ENCODE peak calls at places on chromosome X, in nine cellular contexts. One of them, this sample, is unnamed.

GRCh38 chrX:13376857-13377441 is 57.1 kb upstream of the ATXN3L start:
- DNase-seq in neural crest cell: no peak
- DNase-seq in iris pigment epithelial cell: peak; percentile 93
- DNase-seq in left lung: no peak
- DNase-seq in pons: no peak
- DNase-seq in AG10803: peak; percentile 99
- DNase-seq in activated naive CD4-positive, alpha-beta T cell treated with anti-CD3 and anti-CD28 coated beads for 36 hours: peak; percentile 24
- DNase-seq in tibial nerve: no peak
- DNase-seq in GM20000: peak; percentile 20
- DNase-seq in this sample: no peak

GRCh38 chrX:120310861-120311631 is at the start of gene TMEM255A:
- DNase-seq in neural crest cell: no peak
- DNase-seq in iris pigment epithelial cell: no peak
- DNase-seq in left lung: peak; percentile 48
- DNase-seq in pons: peak; percentile 26
- DNase-seq in AG10803: no peak
- DNase-seq in activated naive CD4-positive, alpha-beta T cell treated with anti-CD3 and anti-CD28 coated beads for 36 hours: peak; percentile 13
- DNase-seq in tibial nerve: no peak
- DNase-seq in GM20000: no peak
- DNase-seq in this sample: no peak

GRCh38 chrX:11010476-11010875 is 100.7 kb upstream of the HCCS start:
- DNase-seq in neural crest cell: no peak
- DNase-seq in iris pigment epithelial cell: peak; percentile 15
- DNase-seq in left lung: no peak
- DNase-seq in pons: no peak
- DNase-seq in AG10803: no peak
- DNase-seq in activated naive CD4-positive, alpha-beta T cell treated with anti-CD3 and anti-CD28 coated beads for 36 hours: no peak
- DNase-seq in tibial nerve: no peak
- DNase-seq in GM20000: no peak
- DNase-seq in this sample: no peak

GRCh38 chrX:11341274-11342256 is 48.4 kb downstream of the AMELX start:
- DNase-seq in neural crest cell: no peak
- DNase-seq in iris pigment epithelial cell: peak; percentile 88
- DNase-seq in left lung: no peak
- DNase-seq in pons: peak; percentile 29
- DNase-seq in AG10803: peak; percentile 71
- DNase-seq in activated naive CD4-positive, alpha-beta T cell treated with anti-CD3 and anti-CD28 coated beads for 36 hours: no peak
- DNase-seq in tibial nerve: peak; percentile 19
- DNase-seq in GM20000: peak; percentile 2
- DNase-seq in this sample: peak; percentile 86

GRCh38 chrX:68534696-68535095 is 35.8 kb downstream of the YIPF6 start:
- DNase-seq in neural crest cell: no peak
- DNase-seq in iris pigment epithelial cell: peak; percentile 3
- DNase-seq in left lung: no peak
- DNase-seq in pons: no peak
- DNase-seq in AG10803: peak; percentile 14
- DNase-seq in activated naive CD4-positive, alpha-beta T cell treated with anti-CD3 and anti-CD28 coated beads for 36 hours: no peak
- DNase-seq in tibial nerve: no peak
- DNase-seq in GM20000: no peak
- DNase-seq in this sample: no peak

GRCh38 chrX:130173190-130173895 is 1.6 kb downstream of the RAB33A start:
- DNase-seq in neural crest cell: no peak
- DNase-seq in iris pigment epithelial cell: peak; percentile 82
- DNase-seq in left lung: no peak
- DNase-seq in pons: peak; percentile 80
- DNase-seq in AG10803: peak; percentile 87
- DNase-seq in activated naive CD4-positive, alpha-beta T cell treated with anti-CD3 and anti-CD28 coated beads for 36 hours: peak; percentile 68
- DNase-seq in tibial nerve: no peak
- DNase-seq in GM20000: peak; percentile 74
- DNase-seq in this sample: peak; percentile 89

GRCh38 chrX:21354725-21355124 is 19.5 kb upstream of the CNKSR2 start:
- DNase-seq in neural crest cell: no peak
- DNase-seq in iris pigment epithelial cell: no peak
- DNase-seq in left lung: no peak
- DNase-seq in pons: no peak
- DNase-seq in AG10803: no peak
- DNase-seq in activated naive CD4-positive, alpha-beta T cell treated with anti-CD3 and anti-CD28 coated beads for 36 hours: no peak
- DNase-seq in tibial nerve: no peak
- DNase-seq in GM20000: no peak
- DNase-seq in this sample: no peak

GRCh38 chrX:115058276-115058675 is 40.9 kb upstream of the IL13RA2 start:
- DNase-seq in neural crest cell: no peak
- DNase-seq in iris pigment epithelial cell: peak; percentile 89
- DNase-seq in left lung: no peak
- DNase-seq in pons: peak; percentile 1
- DNase-seq in AG10803: peak; percentile 95
- DNase-seq in activated naive CD4-positive, alpha-beta T cell treated with anti-CD3 and anti-CD28 coated beads for 36 hours: no peak
- DNase-seq in tibial nerve: no peak
- DNase-seq in GM20000: no peak
- DNase-seq in this sample: no peak

GRCh38 chrX:153774576-153775292 is 6.1 kb upstream of the SRPK3 start:
- DNase-seq in neural crest cell: no peak
- DNase-seq in iris pigment epithelial cell: no peak
- DNase-seq in left lung: peak; percentile 27
- DNase-seq in pons: no peak
- DNase-seq in AG10803: no peak
- DNase-seq in activated naive CD4-positive, alpha-beta T cell treated with anti-CD3 and anti-CD28 coated beads for 36 hours: no peak
- DNase-seq in tibial nerve: no peak
- DNase-seq in GM20000: no peak
- DNase-seq in this sample: no peak

GRCh38 chrX:149877636-149878035 is 3.3 kb upstream of the MAGEA8 start:
- DNase-seq in neural crest cell: no peak
- DNase-seq in iris pigment epithelial cell: peak; percentile 10
- DNase-seq in left lung: no peak
- DNase-seq in pons: no peak
- DNase-seq in AG10803: no peak
- DNase-seq in activated naive CD4-positive, alpha-beta T cell treated with anti-CD3 and anti-CD28 coated beads for 36 hours: no peak
- DNase-seq in tibial nerve: no peak
- DNase-seq in GM20000: no peak
- DNase-seq in this sample: no peak

GRCh38 chrX:37986893-37987292 is 19.5 kb upstream of the SYTL5 start:
- DNase-seq in neural crest cell: no peak
- DNase-seq in iris pigment epithelial cell: peak; percentile 63
- DNase-seq in left lung: no peak
- DNase-seq in pons: no peak
- DNase-seq in AG10803: peak; percentile 40
- DNase-seq in activated naive CD4-positive, alpha-beta T cell treated with anti-CD3 and anti-CD28 coated beads for 36 hours: no peak
- DNase-seq in tibial nerve: no peak
- DNase-seq in GM20000: no peak
- DNase-seq in this sample: no peak

GRCh38 chrX:1378306-1378758 is 13.6 kb downstream of the SLC25A6 start:
- DNase-seq in neural crest cell: no peak
- DNase-seq in iris pigment epithelial cell: no peak
- DNase-seq in left lung: peak; percentile 77
- DNase-seq in pons: no peak
- DNase-seq in AG10803: no peak
- DNase-seq in activated naive CD4-positive, alpha-beta T cell treated with anti-CD3 and anti-CD28 coated beads for 36 hours: no peak
- DNase-seq in tibial nerve: no peak
- DNase-seq in GM20000: no peak
- DNase-seq in this sample: peak; percentile 7

GRCh38 chrX:119726900-119727555 is 31.4 kb upstream of the SOWAHD start:
- DNase-seq in neural crest cell: no peak
- DNase-seq in iris pigment epithelial cell: peak; percentile 20
- DNase-seq in left lung: no peak
- DNase-seq in pons: no peak
- DNase-seq in AG10803: peak; percentile 22
- DNase-seq in activated naive CD4-positive, alpha-beta T cell treated with anti-CD3 and anti-CD28 coated beads for 36 hours: peak; percentile 6
- DNase-seq in tibial nerve: no peak
- DNase-seq in GM20000: no peak
- DNase-seq in this sample: no peak

GRCh38 chrX:56928546-56928945 is 66.8 kb downstream of the SPIN3 start:
- DNase-seq in neural crest cell: no peak
- DNase-seq in iris pigment epithelial cell: no peak
- DNase-seq in left lung: no peak
- DNase-seq in pons: no peak
- DNase-seq in AG10803: peak; percentile 59
- DNase-seq in activated naive CD4-positive, alpha-beta T cell treated with anti-CD3 and anti-CD28 coated beads for 36 hours: no peak
- DNase-seq in tibial nerve: no peak
- DNase-seq in GM20000: no peak
- DNase-seq in this sample: no peak

GRCh38 chrX:115054876-115055275 is 37.5 kb upstream of the IL13RA2 start:
- DNase-seq in neural crest cell: no peak
- DNase-seq in iris pigment epithelial cell: peak; percentile 8
- DNase-seq in left lung: no peak
- DNase-seq in pons: no peak
- DNase-seq in AG10803: no peak
- DNase-seq in activated naive CD4-positive, alpha-beta T cell treated with anti-CD3 and anti-CD28 coated beads for 36 hours: no peak
- DNase-seq in tibial nerve: no peak
- DNase-seq in GM20000: no peak
- DNase-seq in this sample: no peak

GRCh38 chrX:38110231-38110630 is 103.9 kb downstream of the SYTL5 start:
- DNase-seq in neural crest cell: no peak
- DNase-seq in iris pigment epithelial cell: peak; percentile 18
- DNase-seq in left lung: no peak
- DNase-seq in pons: no peak
- DNase-seq in AG10803: no peak
- DNase-seq in activated naive CD4-positive, alpha-beta T cell treated with anti-CD3 and anti-CD28 coated beads for 36 hours: no peak
- DNase-seq in tibial nerve: no peak
- DNase-seq in GM20000: no peak
- DNase-seq in this sample: no peak

GRCh38 chrX:42704454-42704853 is 73.5 kb downstream of the PPP1R2C start:
- DNase-seq in neural crest cell: no peak
- DNase-seq in iris pigment epithelial cell: peak; percentile 3
- DNase-seq in left lung: no peak
- DNase-seq in pons: no peak
- DNase-seq in AG10803: peak; percentile 3
- DNase-seq in activated naive CD4-positive, alpha-beta T cell treated with anti-CD3 and anti-CD28 coated beads for 36 hours: peak; percentile 6
- DNase-seq in tibial nerve: no peak
- DNase-seq in GM20000: no peak
- DNase-seq in this sample: no peak

GRCh38 chrX:12955882-12956703 is 18.8 kb upstream of the TMSB4X start:
- DNase-seq in neural crest cell: no peak
- DNase-seq in iris pigment epithelial cell: peak; percentile 86
- DNase-seq in left lung: peak; percentile 83
- DNase-seq in pons: peak; percentile 52
- DNase-seq in AG10803: peak; percentile 82
- DNase-seq in activated naive CD4-positive, alpha-beta T cell treated with anti-CD3 and anti-CD28 coated beads for 36 hours: peak; percentile 81
- DNase-seq in tibial nerve: no peak
- DNase-seq in GM20000: no peak
- DNase-seq in this sample: peak; percentile 83

GRCh38 chrX:42246814-42247213 is 323.5 kb upstream of the CASK start:
- DNase-seq in neural crest cell: no peak
- DNase-seq in iris pigment epithelial cell: peak; percentile 0
- DNase-seq in left lung: no peak
- DNase-seq in pons: no peak
- DNase-seq in AG10803: peak; percentile 9
- DNase-seq in activated naive CD4-positive, alpha-beta T cell treated with anti-CD3 and anti-CD28 coated beads for 36 hours: no peak
- DNase-seq in tibial nerve: no peak
- DNase-seq in GM20000: no peak
- DNase-seq in this sample: no peak

GRCh38 chrX:17710836-17711235 is 26.5 kb upstream of the SCML1 start:
- DNase-seq in neural crest cell: no peak
- DNase-seq in iris pigment epithelial cell: no peak
- DNase-seq in left lung: no peak
- DNase-seq in pons: no peak
- DNase-seq in AG10803: peak; percentile 56
- DNase-seq in activated naive CD4-positive, alpha-beta T cell treated with anti-CD3 and anti-CD28 coated beads for 36 hours: no peak
- DNase-seq in tibial nerve: no peak
- DNase-seq in GM20000: no peak
- DNase-seq in this sample: no peak

GRCh38 chrX:14779589-14779988 is 93.3 kb downstream of the FANCB start:
- DNase-seq in neural crest cell: no peak
- DNase-seq in iris pigment epithelial cell: peak; percentile 15
- DNase-seq in left lung: no peak
- DNase-seq in pons: no peak
- DNase-seq in AG10803: no peak
- DNase-seq in activated naive CD4-positive, alpha-beta T cell treated with anti-CD3 and anti-CD28 coated beads for 36 hours: no peak
- DNase-seq in tibial nerve: no peak
- DNase-seq in GM20000: no peak
- DNase-seq in this sample: no peak

GRCh38 chrX:41468647-41469323 is 21.6 kb downstream of the NYX start:
- DNase-seq in neural crest cell: no peak
- DNase-seq in iris pigment epithelial cell: peak; percentile 47
- DNase-seq in left lung: no peak
- DNase-seq in pons: no peak
- DNase-seq in AG10803: no peak
- DNase-seq in activated naive CD4-positive, alpha-beta T cell treated with anti-CD3 and anti-CD28 coated beads for 36 hours: no peak
- DNase-seq in tibial nerve: no peak
- DNase-seq in GM20000: no peak
- DNase-seq in this sample: no peak

GRCh38 chrX:109374276-109374960 is 107.5 kb downstream of the GUCY2F start:
- DNase-seq in neural crest cell: no peak
- DNase-seq in iris pigment epithelial cell: no peak
- DNase-seq in left lung: no peak
- DNase-seq in pons: no peak
- DNase-seq in AG10803: no peak
- DNase-seq in activated naive CD4-positive, alpha-beta T cell treated with anti-CD3 and anti-CD28 coated beads for 36 hours: no peak
- DNase-seq in tibial nerve: no peak
- DNase-seq in GM20000: no peak
- DNase-seq in this sample: no peak

GRCh38 chrX:20237864-20238263 is 28.8 kb downstream of the RPS6KA3 start:
- DNase-seq in neural crest cell: no peak
- DNase-seq in iris pigment epithelial cell: peak; percentile 41
- DNase-seq in left lung: no peak
- DNase-seq in pons: no peak
- DNase-seq in AG10803: no peak
- DNase-seq in activated naive CD4-positive, alpha-beta T cell treated with anti-CD3 and anti-CD28 coated beads for 36 hours: no peak
- DNase-seq in tibial nerve: no peak
- DNase-seq in GM20000: no peak
- DNase-seq in this sample: no peak